ENCODE peak calls at places on chromosomes 12 and 14, in eight cellular contexts. I is cardiac muscle cell, V is heart right ventricle, F is upper lobe of right lung, M is A549, U is ovary, O is iPS DF 6.9, D is sigmoid colon. N is an unnamed sample.
A peak's percentile ranks its signal among the peaks of the same experiment; 100 is the strongest.

GRCh38 chr12:19431407-19432308 is 7.6 kb upstream of the AEBP2 start:
- DNase-seq in I (no peak), V (no peak), F (no peak), M (peak; percentile 41), U (no peak), O (no peak), D (no peak), N (no peak)

GRCh38 chr12:124752437-124753229 is 111.0 kb downstream of the SCARB1 start:
- DNase-seq in I (no peak), V (no peak), F (no peak), M (no peak), U (no peak), O (no peak), D (no peak), N (no peak)

GRCh38 chr14:30484976-30485375 is 74.0 kb upstream of the G2E3 start:
- DNase-seq in I (no peak), V (no peak), F (no peak), M (no peak), U (no peak), O (peak; percentile 22), D (no peak), N (no peak)

GRCh38 chr12:107223816-107224215 is 130.5 kb upstream of the CRY1 start:
- DNase-seq in I (no peak), V (no peak), F (no peak), M (peak; percentile 12), U (no peak), O (no peak), D (no peak), N (no peak)

GRCh38 chr12:14394317-14395058 is 29.0 kb downstream of the ATF7IP start:
- DNase-seq in I (peak; percentile 77), V (no peak), F (no peak), M (peak; percentile 83), U (no peak), O (peak; percentile 22), D (no peak), N (peak; percentile 71)

GRCh38 chr14:58281969-58282368 is 16.4 kb upstream of the ARID4A start:
- DNase-seq in I (no peak), V (no peak), F (no peak), M (peak; percentile 18), U (no peak), O (no peak), D (no peak), N (no peak)

GRCh38 chr14:67331368-67332125 is 28.1 kb downstream of the ATP6V1D start:
- DNase-seq in I (no peak), V (no peak), F (no peak), M (no peak), U (no peak), O (no peak), D (no peak), N (no peak)

GRCh38 chr12:117100851-117101673 is 1.8 kb upstream of the TESC start:
- DNase-seq in I (no peak), V (no peak), F (peak; percentile 21), M (peak; percentile 54), U (no peak), O (no peak), D (peak; percentile 27), N (no peak)

GRCh38 chr12:132111641-132112304 is 32.3 kb downstream of the DDX51 start:
- DNase-seq in I (no peak), V (no peak), F (no peak), M (no peak), U (no peak), O (no peak), D (peak; percentile 58), N (no peak)

GRCh38 chr12:72338437-72338836 is 66.3 kb downstream of the TRHDE start:
- DNase-seq in I (no peak), V (no peak), F (no peak), M (no peak), U (no peak), O (no peak), D (no peak), N (no peak)

GRCh38 chr12:67759829-67760228 is 111.3 kb downstream of the DYRK2 start:
- DNase-seq in I (no peak), V (no peak), F (no peak), M (no peak), U (no peak), O (no peak), D (no peak), N (no peak)

GRCh38 chr14:66443785-66444184 is 42.4 kb upstream of the CCDC196 start:
- DNase-seq in I (no peak), V (no peak), F (no peak), M (no peak), U (no peak), O (no peak), D (no peak), N (no peak)

GRCh38 chr12:115319641-115320040 is 635.7 kb upstream of the TBX3 start:
- DNase-seq in I (no peak), V (no peak), F (no peak), M (no peak), U (no peak), O (no peak), D (no peak), N (no peak)

GRCh38 chr12:85007836-85008235 is 28.2 kb downstream of the TSPAN19 start:
- DNase-seq in I (no peak), V (no peak), F (no peak), M (peak; percentile 13), U (no peak), O (no peak), D (no peak), N (no peak)

GRCh38 chr14:62206456-62206855 is 444.2 kb downstream of the SNAPC1 start:
- DNase-seq in I (no peak), V (no peak), F (no peak), M (no peak), U (no peak), O (no peak), D (no peak), N (no peak)

GRCh38 chr14:101469382-101470251 is 91.7 kb upstream of the DIO3 start:
- DNase-seq in I (no peak), V (no peak), F (peak; percentile 54), M (no peak), U (no peak), O (no peak), D (no peak), N (no peak)

DNA sequence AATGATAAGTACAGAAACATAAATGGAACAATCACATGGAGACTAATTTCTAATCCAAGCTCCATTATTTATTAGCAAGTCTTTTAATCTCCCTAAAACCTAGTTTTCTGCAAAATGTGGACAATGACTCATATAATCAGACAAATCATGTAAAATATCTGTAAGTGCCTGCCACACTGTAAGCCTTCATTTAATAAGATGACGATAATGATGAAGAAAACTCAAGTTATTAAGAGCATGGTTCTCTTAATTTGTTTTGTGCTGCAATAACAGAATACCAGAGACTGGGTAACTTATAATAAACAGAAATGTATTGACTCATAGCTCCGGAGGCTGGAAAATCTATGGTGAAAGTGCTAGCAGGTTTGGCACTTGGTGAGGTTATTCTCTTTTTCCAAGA is 535.3 kb upstream of the LRFN5 start:
- DNase-seq in I (no peak), V (no peak), F (no peak), M (no peak), U (no peak), O (no peak), D (no peak), N (no peak)
- H3K27ac ChIP-seq in I (no peak overlapping the region), V (no peak overlapping the region), F (no peak overlapping the region), M (no peak overlapping the region), U (no peak overlapping the region), O (no peak overlapping the region), D (no peak overlapping the region), N (no peak overlapping the region)

GRCh38 chr12:71005166-71005565 is 84.6 kb upstream of the PTPRR start:
- DNase-seq in I (no peak), V (no peak), F (no peak), M (no peak), U (no peak), O (no peak), D (no peak), N (no peak)

GRCh38 chr12:71010143-71010479 is 89.6 kb upstream of the PTPRR start:
- DNase-seq in I (no peak), V (no peak), F (no peak), M (no peak), U (no peak), O (no peak), D (no peak), N (no peak)

GRCh38 chr12:71009414-71010142 is 89.0 kb upstream of the PTPRR start:
- DNase-seq in I (no peak), V (no peak), F (no peak), M (no peak), U (no peak), O (no peak), D (no peak), N (no peak)

GRCh38 chr12:71007025-71007424 is 86.5 kb upstream of the PTPRR start:
- DNase-seq in I (no peak), V (no peak), F (no peak), M (no peak), U (no peak), O (no peak), D (no peak), N (no peak)

GRCh38 chr12:71007736-71008449 is 87.4 kb upstream of the PTPRR start:
- DNase-seq in I (no peak), V (no peak), F (no peak), M (no peak), U (no peak), O (no peak), D (no peak), N (no peak)
- H3K4me3 ChIP-seq in I (no peak overlapping the region), V (no peak overlapping the region), F (no peak overlapping the region), M (no peak overlapping the region), U (no peak overlapping the region), O (no peak overlapping the region), D (no peak overlapping the region), N (no peak overlapping the region)

DNA sequence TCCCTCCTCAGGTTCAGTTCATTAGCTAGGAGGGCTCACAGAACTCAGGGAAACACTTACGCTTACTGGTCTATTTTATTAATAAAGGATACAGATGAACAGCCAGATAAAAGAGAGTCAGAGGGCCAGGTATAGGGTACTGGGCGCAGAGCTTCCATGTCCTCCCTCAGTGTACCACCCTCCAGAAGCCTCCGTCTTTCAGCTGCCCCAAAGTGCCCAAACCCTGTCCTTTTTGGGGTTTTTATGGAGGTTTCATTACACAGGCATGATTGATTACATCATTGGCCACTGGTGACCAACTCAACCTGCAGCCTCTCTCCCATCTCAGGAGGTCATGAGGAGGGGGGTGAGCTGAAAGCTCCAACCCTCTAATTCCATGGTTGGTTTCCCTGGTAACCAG is 7.5 kb upstream of the SERPINA5 start:
- DNase-seq in I (no peak), V (no peak), F (no peak), M (no peak), U (no peak), O (no peak), D (no peak), N (no peak)
- H3K27ac ChIP-seq in I (no peak overlapping the region), V (no peak overlapping the region), F (no peak overlapping the region), M (no peak overlapping the region), U (no peak overlapping the region), O (no peak overlapping the region), D (no peak overlapping the region), N (no peak overlapping the region)

DNA sequence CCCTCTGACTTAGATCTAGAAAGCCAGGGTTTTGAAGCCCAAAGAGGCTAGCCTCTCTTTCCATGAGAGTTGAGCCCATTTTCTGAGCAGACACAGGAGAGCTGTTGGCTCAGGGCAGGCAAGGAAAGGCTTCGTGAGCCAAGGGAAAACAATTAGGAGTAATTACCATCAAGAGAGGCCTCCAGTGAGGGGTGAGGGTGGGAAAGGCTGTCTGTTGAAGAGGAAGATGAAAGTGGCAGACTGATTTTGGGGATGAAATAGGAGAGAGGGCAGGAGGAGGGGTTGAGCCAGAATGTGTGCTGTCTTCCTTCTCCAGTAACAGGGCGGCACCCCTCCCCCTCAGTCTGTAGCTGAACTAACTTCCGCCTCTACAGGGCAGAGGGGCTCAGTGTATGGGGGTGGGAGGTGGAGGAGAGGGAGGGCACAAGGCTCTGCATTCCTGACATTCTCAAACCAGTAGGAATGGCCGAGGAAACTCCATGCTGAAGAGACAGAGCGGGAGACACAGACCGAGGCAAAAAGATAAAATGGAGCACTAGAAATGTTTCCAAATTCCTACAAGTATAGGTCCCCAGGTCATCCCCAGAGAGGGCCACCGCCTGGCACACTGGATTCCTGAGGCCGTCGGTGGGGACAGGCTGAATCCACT is 33.1 kb upstream of the COL2A1 start:
- DNase-seq in I (peak; percentile 91), V (no peak), F (no peak), M (no peak), U (no peak), O (peak; percentile 89), D (no peak), N (no peak)
- H3K4me3 ChIP-seq in I (no peak overlapping the region), V (no peak overlapping the region), F (no peak overlapping the region), M (no peak overlapping the region), U (no peak overlapping the region), O (no peak overlapping the region), D (no peak overlapping the region), N (no peak overlapping the region)

N was measured in naive thymus-derived CD4-positive, alpha-beta T cell.